ENCODE peak calls at places on chromosomes 12 and 14, in nine cellular contexts. S is cardiac fibroblast, C is stomach, H is kidney epithelial cell, R is dorsolateral prefrontal cortex, M is neural crest cell, G is astrocyte of the cerebellum, A is progenitor cell of endocrine pancreas, W is neural progenitor cell. B is an unnamed sample.

GRCh38 chr12:48296586-48297396 is 53.9 kb downstream of the ZNF641 start:
- DNase-seq in S (peak), G (peak), H (peak), A (peak), C (peak), R (peak), W (peak), M (peak), B (peak)

GRCh38 chr12:95208678-95209077 is 8.6 kb downstream of the FGD6 start:
- DNase-seq in C (no peak), G (no peak), H (no peak), S (no peak), A (no peak), M (no peak), R (no peak), W (no peak), B (no peak)

GRCh38 chr14:51298895-51299294 is 58.8 kb downstream of the TMX1 start:
- DNase-seq in M (no peak), R (no peak), H (no peak), S (no peak), A (no peak), C (no peak), G (no peak), W (no peak), B (no peak)

GRCh38 chr12:113299619-113300237 is 35.2 kb downstream of the SLC8B1 start:
- DNase-seq in M (no peak), W (peak), H (peak), C (peak), A (no peak), R (no peak), G (peak), S (peak), B (peak)

GRCh38 chr12:128365831-128366231 is 98.9 kb downstream of the TMEM132C start:
- DNase-seq in H (no peak), A (no peak), W (peak), G (no peak), R (peak), S (no peak), C (no peak), M (peak), B (peak)

GRCh38 chr14:26218858-26219257 is 379.0 kb downstream of the NOVA1 start:
- DNase-seq in H (no peak), S (no peak), A (no peak), R (no peak), G (no peak), M (no peak), C (no peak), W (no peak), B (no peak)

GRCh38 chr12:88179436-88180014 is 37.4 kb downstream of the TMTC3 start:
- DNase-seq in H (no peak), R (no peak), M (no peak), A (no peak), C (no peak), G (no peak), W (no peak), S (no peak), B (no peak)

GRCh38 chr14:89466460-89466859 is 49.4 kb upstream of the FOXN3 start:
- DNase-seq in R (no peak), M (no peak), W (no peak), S (no peak), A (no peak), C (no peak), G (no peak), H (no peak), B (no peak)

GRCh38 chr12:26113194-26113654 is 11.6 kb downstream of the BHLHE41 start:
- DNase-seq in A (no peak), W (peak), C (no peak), R (no peak), G (no peak), H (no peak), S (no peak), M (no peak), B (no peak)

GRCh38 chr14:85529803-85530574 is at the start of gene FLRT2:
- DNase-seq in G (no peak), W (peak), A (peak), C (peak), M (peak), R (peak), H (no peak), S (peak), B (peak)

GRCh38 chr12:66188584-66189475 is at the start of gene IRAK3:
- DNase-seq in A (peak), S (peak), C (peak), M (peak), W (peak), G (no peak), H (no peak), R (no peak), B (peak)

GRCh38 chr14:90675399-90675798 is 140.8 kb downstream of the TTC7B start:
- DNase-seq in M (no peak), W (no peak), C (no peak), S (peak), H (no peak), R (no peak), A (no peak), G (no peak), B (no peak)

GRCh38 chr14:104788873-104789663 is 6.5 kb downstream of the AKT1 start:
- DNase-seq in R (no peak), S (no peak), C (no peak), G (no peak), A (no peak), M (no peak), W (no peak), H (no peak), B (no peak)

GRCh38 chr14:104787736-104788532 is 7.6 kb downstream of the AKT1 start:
- DNase-seq in G (no peak), W (no peak), M (no peak), S (no peak), H (no peak), R (no peak), A (no peak), C (no peak), B (no peak)

GRCh38 chr14:104791425-104791824 is 4.1 kb downstream of the AKT1 start:
- DNase-seq in A (no peak), M (no peak), W (no peak), G (no peak), H (no peak), R (no peak), S (no peak), C (no peak), B (no peak)

GRCh38 chr14:104788533-104788818 is 7.1 kb downstream of the AKT1 start:
- DNase-seq in G (no peak), R (no peak), M (no peak), H (no peak), S (no peak), W (no peak), A (no peak), C (no peak), B (no peak)

GRCh38 chr14:104789752-104790743 is 5.5 kb downstream of the AKT1 start:
- DNase-seq in C (no peak), A (no peak), S (no peak), W (no peak), R (no peak), G (no peak), H (no peak), M (no peak), B (no peak)
- TF ChIP-seq CTCF in C (no peak), A (no peak), S (no peak), W (no peak), R (no peak), G (no peak), H (no peak), M (no peak), B (no peak)

GRCh38 chr14:20197459-20197858 is 6.8 kb downstream of the OR11G2 start:
- DNase-seq in M (no peak), S (no peak), R (no peak), G (no peak), C (no peak), A (no peak), H (no peak), W (no peak), B (no peak)
- TF ChIP-seq CTCF in M (no peak), S (no peak), R (no peak), G (no peak), C (no peak), A (no peak), H (no peak), W (no peak), B (no peak)

GRCh38 chr14:24133730-24134129 is 2.3 kb upstream of the PSME1 start:
- DNase-seq in G (no peak), A (no peak), S (no peak), W (no peak), H (no peak), M (no peak), R (no peak), C (no peak), B (no peak)

GRCh38 chr14:24136684-24137528 is 912 bp downstream of the PSME1 start:
- DNase-seq in S (no peak), C (no peak), G (no peak), R (no peak), H (no peak), M (no peak), W (no peak), A (no peak), B (no peak)

GRCh38 chr14:24137529-24138395 is 1.8 kb downstream of the PSME1 start:
- DNase-seq in S (no peak), H (no peak), G (no peak), R (no peak), A (no peak), W (no peak), M (no peak), C (no peak), B (no peak)

GRCh38 chr14:24135584-24135833 is 485 bp upstream of the PSME1 start:
- DNase-seq in G (no peak), M (no peak), H (no peak), A (no peak), S (no peak), C (no peak), W (no peak), R (no peak), B (no peak)

GRCh38 chr14:24135834-24136683 is at the start of gene PSME1:
- DNase-seq in C (peak), R (peak), S (peak), W (peak), A (peak), M (peak), H (no peak), G (peak), B (peak)
- TF ChIP-seq CTCF in C (no peak), R (no peak), S (no peak), W (no peak), A (no peak), M (no peak), H (no peak), G (no peak), B (no peak)

GRCh38 chr12:116863275-116863767 is 17.9 kb downstream of the HRK start:
- DNase-seq in R (no peak), W (peak), H (no peak), C (no peak), A (no peak), M (no peak), S (no peak), G (no peak), B (peak)

GRCh38 chr12:116862167-116862566 is 19.1 kb downstream of the HRK start:
- DNase-seq in W (no peak), S (no peak), M (no peak), C (no peak), R (no peak), A (no peak), G (no peak), H (no peak), B (no peak)

GRCh38 chr12:116856729-116857128 is 24.5 kb downstream of the HRK start:
- DNase-seq in H (no peak), G (no peak), R (no peak), M (no peak), S (no peak), A (no peak), C (no peak), W (no peak), B (no peak)

GRCh38 chr12:116861331-116861730 is 19.9 kb downstream of the HRK start:
- DNase-seq in H (no peak), S (peak), C (no peak), A (no peak), M (no peak), W (peak), G (no peak), R (peak), B (peak)

DNA sequence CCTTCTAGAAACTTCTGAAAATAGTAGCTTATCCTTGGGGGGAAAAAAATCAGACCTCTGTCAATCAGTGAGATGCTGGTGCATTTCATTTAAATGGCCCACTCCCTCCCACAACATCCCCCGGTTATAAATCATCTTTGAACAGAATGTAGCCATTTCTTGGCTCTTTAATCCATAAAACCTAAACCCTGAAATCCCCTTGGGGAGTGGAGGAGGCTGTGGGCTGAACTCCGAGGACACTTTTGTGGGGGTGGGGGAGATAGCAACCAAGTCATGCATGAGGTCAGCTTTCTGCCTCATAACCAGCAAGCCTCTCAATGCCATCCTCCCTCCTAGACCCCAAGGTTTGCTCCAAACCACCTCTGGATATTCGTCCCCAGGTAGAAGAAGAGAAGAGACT is 21.0 kb downstream of the HRK start:
- DNase-seq in A (no peak), M (no peak), C (no peak), S (no peak), W (no peak), R (no peak), G (no peak), H (no peak), B (no peak)
- TF ChIP-seq CTCF in A (no peak), M (no peak), C (no peak), S (no peak), W (no peak), R (no peak), G (no peak), H (no peak), B (no peak)

GRCh38 chr14:24185741-24186140 is 2.9 kb downstream of the IPO4 start:
- DNase-seq in C (no peak), M (no peak), H (no peak), S (no peak), R (no peak), G (no peak), W (no peak), A (no peak), B (no peak)
- TF ChIP-seq CTCF in C (no peak), M (no peak), H (no peak), S (no peak), R (no peak), G (no peak), W (no peak), A (no peak), B (no peak)

B was measured in nephron progenitor cell.